ENCODE peak calls at places on chromosomes 7 and 10, in five cellular contexts. C is T-helper 9 cell, F is erythroblast, B is EL, Z is K562. U is an unnamed sample.

GRCh38 chr7:155787171-155787851 is 25.0 kb downstream of the SHH start:
- DNase-seq in Z (no peak), C (no peak), B (peak; percentile 37), F (no peak), U (no peak)

GRCh38 chr10:101710793-101711192 is 15.8 kb upstream of the FBXW4 start:
- DNase-seq in F (no peak), Z (no peak), C (no peak), B (no peak), U (no peak)

GRCh38 chr7:112874909-112875308 is 84.7 kb upstream of the TMEM168 start:
- DNase-seq in B (no peak), Z (peak; percentile 8), C (no peak), F (no peak), U (no peak)

GRCh38 chr10:34808789-34809745 is 6.0 kb downstream of the PARD3 start:
- DNase-seq in F (no peak), C (no peak), B (peak; percentile 55), Z (no peak), U (no peak)

GRCh38 chr10:113523628-113524027 is 29.2 kb upstream of the HABP2 start:
- DNase-seq in C (no peak), Z (no peak), F (no peak), B (no peak), U (no peak)

GRCh38 chr7:132428247-132428919 is 147.9 kb downstream of the PLXNA4 start:
- DNase-seq in Z (no peak), C (no peak), F (no peak), B (no peak), U (no peak)

GRCh38 chr7:132311747-132312146 is 264.5 kb downstream of the PLXNA4 start:
- DNase-seq in Z (no peak), C (no peak), B (no peak), F (no peak), U (no peak)

GRCh38 chr10:5632430-5632829 is 34.0 kb downstream of the ASB13 start:
- DNase-seq in F (no peak), Z (no peak), B (no peak), C (no peak), U (no peak)

GRCh38 chr7:28629216-28629848 is 217.0 kb downstream of the CREB5 start:
- DNase-seq in C (no peak), B (peak; percentile 69), F (no peak), Z (no peak), U (no peak)